ENCODE peak calls at places on chromosome 4, in five cellular contexts. O is DMS 273 treated with DMSO at 0.1 percent for 48 hours, X is amygdala, B is ELR, Q is T-helper 1 cell. I is an unnamed sample.

GRCh38 chr4:83320548-83320947 is 14.1 kb downstream of the HPSE start:
- DNase-seq in O (no peak), X (peak), B (peak), Q (peak), I (peak)

GRCh38 chr4:14529653-14530052 is 472.6 kb upstream of the CPEB2 start:
- DNase-seq in O (no peak), X (no peak), B (peak), Q (no peak), I (peak)

GRCh38 chr4:19936471-19936870 is 315.2 kb upstream of the SLIT2 start:
- DNase-seq in O (no peak), X (no peak), B (peak), Q (no peak), I (no peak)

GRCh38 chr4:25949166-25949748 is 35.2 kb downstream of the SMIM20 start:
- DNase-seq in O (no peak), X (no peak), B (no peak), Q (no peak), I (no peak)

GRCh38 chr4:125781656-125782055 is 466.9 kb downstream of the FAT4 start:
- DNase-seq in O (no peak), X (no peak), B (no peak), Q (no peak), I (no peak)

GRCh38 chr4:52641853-52642563 is 17.1 kb downstream of the USP46 start:
- DNase-seq in O (no peak), X (no peak), B (peak), Q (peak), I (no peak)

GRCh38 chr4:986949-987688 is at the start of gene IDUA:
- DNase-seq in O (no peak), X (peak), B (peak), Q (peak), I (peak)

GRCh38 chr4:1169691-1170096 is 2.7 kb downstream of the SPON2 start:
- DNase-seq in O (no peak), X (no peak), B (no peak), Q (no peak), I (no peak)

GRCh38 chr4:169385356-169385755 is 114.6 kb upstream of the SH3RF1 start:
- DNase-seq in O (no peak), X (no peak), B (peak), Q (no peak), I (no peak)

I was measured in SK-MEL-5.